ENCODE peak calls at places on chromosomes 11 and 22, in nine cellular contexts. J is esophagus squamous epithelium; B is progenitor cell of endocrine pancreas; P is epithelial cell of esophagus; T is kidney epithelial cell; D is neural progenitor cell; A is psoas muscle; Q is mucosa of descending colon; H is CD4-positive, alpha-beta T cell. Z is an unnamed sample.
A peak's percentile ranks its signal among the peaks of the same experiment; 100 is the strongest.

GRCh38 chr22:48580481-48580970 is 1247.1 kb downstream of the BRD1 start:
- DNase-seq in H (no peak), J (no peak), D (no peak), A (no peak), Q (no peak), B (no peak), T (no peak), P (no peak), Z (no peak)

GRCh38 chr11:295351-296205 is 3.7 kb downstream of the IFITM5 start:
- DNase-seq in J (no peak), T (no peak), Q (no peak), P (no peak), D (no peak), H (no peak), B (no peak), A (peak; percentile 10), Z (no peak)

GRCh38 chr11:94150056-94150455 is 21.4 kb downstream of the PANX1 start:
- DNase-seq in H (no peak), D (no peak), J (no peak), T (no peak), A (no peak), Q (no peak), P (peak; percentile 93), B (no peak), Z (no peak)

GRCh38 chr22:42743501-42743991 is 22.9 kb upstream of the A4GALT start:
- DNase-seq in T (no peak), Q (peak; percentile 55), P (peak; percentile 30), B (no peak), A (peak; percentile 89), J (no peak), D (peak; percentile 76), H (no peak), Z (no peak)

GRCh38 chr22:46393791-46394333 is 58.3 kb downstream of the TRMU start:
- DNase-seq in B (no peak), J (no peak), T (no peak), P (no peak), H (no peak), A (no peak), Q (no peak), D (no peak), Z (no peak)

GRCh38 chr11:103877221-103877620 is 159.2 kb upstream of the DDI1 start:
- DNase-seq in D (no peak), A (no peak), J (no peak), Q (no peak), B (no peak), T (no peak), H (no peak), P (no peak), Z (no peak)

GRCh38 chr11:57427692-57428082 is 766 bp upstream of the SLC43A3 start:
- DNase-seq in A (peak; percentile 74), H (no peak), T (no peak), D (no peak), J (no peak), P (peak; percentile 68), B (no peak), Q (peak; percentile 55), Z (no peak)

GRCh38 chr11:61392991-61393595 is 706 bp downstream of the TMEM216 start:
- DNase-seq in B (no peak), A (no peak), Q (no peak), P (no peak), J (no peak), D (peak; percentile 22), T (no peak), H (peak; percentile 12), Z (peak; percentile 10)

GRCh38 chr22:41411021-41411851 is 29.5 kb downstream of the TEF start:
- DNase-seq in D (peak; percentile 21), J (no peak), H (no peak), Q (no peak), A (peak; percentile 51), P (no peak), B (no peak), T (no peak), Z (no peak)

GRCh38 chr11:122150484-122151124 is 34.6 kb upstream of the BLID start:
- DNase-seq in Q (no peak), B (no peak), D (no peak), A (no peak), H (no peak), P (no peak), T (no peak), J (no peak), Z (no peak)
- TF ChIP-seq CTCF in Q (no peak), B (no peak), D (no peak), A (no peak), H (no peak), P (no peak), T (no peak), J (no peak), Z (no peak)

GRCh38 chr11:46065681-46066080 is 55.6 kb downstream of the PHF21A start:
- DNase-seq in J (no peak), P (peak; percentile 61), D (no peak), Q (no peak), T (no peak), A (no peak), B (no peak), H (no peak), Z (no peak)

GRCh38 chr11:46063138-46063537 is 58.1 kb downstream of the PHF21A start:
- DNase-seq in P (no peak), B (no peak), Q (no peak), T (no peak), A (no peak), D (no peak), H (no peak), J (no peak), Z (no peak)

GRCh38 chr11:46060013-46060412 is 61.2 kb downstream of the PHF21A start:
- DNase-seq in A (no peak), Q (no peak), H (no peak), P (no peak), J (no peak), D (no peak), B (no peak), T (no peak), Z (no peak)

GRCh38 chr11:46066335-46066734 is 54.9 kb downstream of the PHF21A start:
- DNase-seq in Q (no peak), J (no peak), T (peak; percentile 41), B (no peak), D (no peak), P (peak; percentile 93), A (no peak), H (no peak), Z (no peak)

GRCh38 chr11:46064221-46064620 is 57.0 kb downstream of the PHF21A start:
- DNase-seq in D (no peak), J (no peak), Q (no peak), H (no peak), A (no peak), P (peak; percentile 66), T (no peak), B (no peak), Z (no peak)
- TF ChIP-seq CTCF in D (no peak), J (no peak), Q (no peak), H (no peak), A (no peak), P (no peak), T (no peak), B (no peak), Z (no peak)

GRCh38 chr11:115980747-115981475 is 476.7 kb upstream of the CADM1 start:
- DNase-seq in J (no peak), B (no peak), D (no peak), A (no peak), T (no peak), H (no peak), Q (no peak), P (no peak), Z (no peak)

GRCh38 chr11:115980336-115980735 is 476.1 kb upstream of the CADM1 start:
- DNase-seq in H (no peak), B (no peak), P (no peak), J (no peak), D (no peak), Q (no peak), T (no peak), A (no peak), Z (peak; percentile 17)

GRCh38 chr11:115982666-115983065 is 478.5 kb upstream of the CADM1 start:
- DNase-seq in P (no peak), H (no peak), D (no peak), A (no peak), B (no peak), J (no peak), T (no peak), Q (no peak), Z (no peak)

GRCh38 chr11:115984228-115984627 is 480.0 kb upstream of the CADM1 start:
- DNase-seq in H (no peak), T (no peak), P (no peak), A (no peak), Q (no peak), B (no peak), J (no peak), D (no peak), Z (no peak)

DNA sequence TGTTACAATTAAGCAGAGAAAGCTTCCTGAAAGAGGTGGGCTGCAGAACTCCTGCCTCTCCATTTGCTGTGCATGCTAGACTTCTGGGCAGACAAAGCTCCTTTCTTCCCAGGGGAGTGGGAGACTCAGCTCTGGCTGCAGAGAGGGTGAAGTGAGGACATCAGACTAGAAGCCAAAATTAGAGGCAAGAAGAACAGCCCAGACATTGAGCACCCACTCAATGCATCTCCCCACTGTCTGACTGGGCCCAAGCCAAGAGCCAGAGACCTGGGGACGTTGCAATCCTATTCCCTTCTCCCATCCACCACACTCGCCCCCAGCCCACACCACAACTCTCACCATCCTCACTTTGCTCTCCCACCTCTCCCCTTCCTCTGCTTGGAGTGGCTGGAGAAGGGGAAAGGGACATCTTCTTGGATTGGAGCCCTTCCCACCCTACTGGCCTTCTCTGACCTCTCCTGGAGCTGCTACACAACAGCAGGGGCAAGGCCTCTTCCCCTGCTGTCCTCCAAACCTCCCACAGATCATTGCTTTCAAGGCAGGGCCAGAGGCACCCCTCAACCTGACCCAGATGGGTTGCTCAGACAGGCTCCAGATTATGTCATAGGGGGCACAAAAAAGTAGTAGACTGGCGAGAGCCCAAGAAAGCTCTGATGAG is 477.7 kb upstream of the CADM1 start:
- DNase-seq in D (no peak), A (no peak), Q (no peak), B (no peak), P (no peak), J (no peak), T (no peak), H (no peak), Z (no peak)
- TF ChIP-seq CTCF in D (no peak), A (no peak), Q (no peak), B (no peak), P (no peak), J (no peak), T (no peak), H (no peak), Z (no peak)

DNA sequence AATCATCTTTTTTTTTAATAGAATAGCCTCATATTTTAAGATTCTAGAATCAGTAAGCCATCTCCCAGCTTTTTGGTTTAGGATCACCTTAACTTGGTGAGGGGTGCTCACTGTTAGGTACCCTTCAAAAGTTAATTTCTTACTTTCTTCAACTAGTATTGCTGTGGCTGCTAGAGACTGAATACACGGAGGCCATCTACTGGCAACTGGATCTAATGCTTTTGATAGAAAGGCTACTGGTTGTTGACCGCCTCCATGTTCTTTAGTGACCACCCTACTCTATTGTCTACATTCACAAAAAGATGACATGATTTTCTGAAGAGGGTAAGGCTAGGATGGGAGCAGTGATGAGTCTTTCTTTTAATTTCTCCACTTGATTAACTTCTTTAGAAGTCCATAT is 16.7 kb upstream of the ALDH3B2 start:
- DNase-seq in A (no peak), D (peak; percentile 30), J (no peak), Q (no peak), T (no peak), B (no peak), H (no peak), P (peak; percentile 15), Z (no peak)
- TF ChIP-seq CTCF in A (no peak), D (peak; percentile 36), J (peak; percentile 26), Q (no peak), T (peak; percentile 14), B (peak; percentile 27), H (peak; percentile 27), P (peak; percentile 49), Z (no peak)